ENCODE peak calls at places on chromosome 19, in nine cellular contexts. Z is fibroblast of the aortic adventitia; C is CD8-positive, alpha-beta T cell; V is AG10803; F is brain microvascular endothelial cell; W is AG09309; H is esophagus squamous epithelium; I is AG04450; Q is GM23338. K is an unnamed sample.

GRCh38 chr19:12891553-12892021 is 627 bp downstream of the GCDH start:
- DNase-seq in Z (no peak), C (no peak), V (no peak), F (no peak), W (no peak), H (no peak), I (no peak), Q (peak), K (no peak)

GRCh38 chr19:35055715-35056179 is 14.2 kb downstream of the HPN start:
- DNase-seq in Z (no peak), C (no peak), V (no peak), F (no peak), W (no peak), H (no peak), I (no peak), Q (peak), K (no peak)

GRCh38 chr19:37867831-37868230 is 38.6 kb downstream of the WDR87 start:
- DNase-seq in Z (peak), C (no peak), V (peak), F (peak), W (peak), H (no peak), I (peak), Q (no peak), K (no peak)

GRCh38 chr19:30784850-30785459 is 412.8 kb downstream of the ZNF536 start:
- DNase-seq in Z (peak), C (peak), V (peak), F (peak), W (no peak), H (no peak), I (no peak), Q (peak), K (no peak)

GRCh38 chr19:41863209-41863931 is 3.3 kb downstream of the RPS19 start:
- DNase-seq in Z (no peak), C (no peak), V (no peak), F (no peak), W (no peak), H (no peak), I (no peak), Q (no peak), K (no peak)

GRCh38 chr19:1239796-1240737 is 1.5 kb upstream of the ATP5F1D start:
- DNase-seq in Z (peak), C (peak), V (peak), F (peak), W (no peak), H (no peak), I (peak), Q (peak), K (peak)

GRCh38 chr19:31818740-31819228 is 469.5 kb upstream of the TSHZ3 start:
- DNase-seq in Z (no peak), C (no peak), V (no peak), F (no peak), W (no peak), H (no peak), I (no peak), Q (peak), K (no peak)

GRCh38 chr19:32324631-32325215 is 20.7 kb upstream of the ZNF507 start:
- DNase-seq in Z (peak), C (no peak), V (no peak), F (no peak), W (no peak), H (no peak), I (no peak), Q (no peak), K (no peak)

GRCh38 chr19:14118165-14119051 is 846 bp upstream of the PRKACA start:
- DNase-seq in Z (peak), C (peak), V (peak), F (peak), W (peak), H (peak), I (no peak), Q (peak), K (no peak)

GRCh38 chr19:18029617-18030338 is 21.8 kb downstream of the ARRDC2 start:
- DNase-seq in Z (no peak), C (no peak), V (peak), F (no peak), W (no peak), H (no peak), I (no peak), Q (no peak), K (no peak)

GRCh38 chr19:40403262-40403984 is 9.8 kb downstream of the PRX start:
- DNase-seq in Z (peak), C (peak), V (peak), F (peak), W (peak), H (peak), I (peak), Q (peak), K (peak)

GRCh38 chr19:2699413-2700142 is 2.9 kb downstream of the GNG7 start:
- DNase-seq in Z (no peak), C (no peak), V (no peak), F (no peak), W (no peak), H (no peak), I (no peak), Q (no peak), K (no peak)

GRCh38 chr19:14472202-14472961 is 2.8 kb downstream of the PTGER1 start:
- DNase-seq in Z (peak), C (peak), V (peak), F (no peak), W (no peak), H (no peak), I (no peak), Q (peak), K (no peak)

GRCh38 chr19:22832031-22832762 is at the start of gene ZNF723:
- DNase-seq in Z (no peak), C (no peak), V (no peak), F (no peak), W (no peak), H (no peak), I (no peak), Q (peak), K (no peak)

GRCh38 chr19:7199613-7200533 is 94.3 kb downstream of the INSR start:
- DNase-seq in Z (no peak), C (no peak), V (no peak), F (no peak), W (no peak), H (no peak), I (no peak), Q (no peak), K (no peak)

GRCh38 chr19:5625641-5626040 is 2.8 kb downstream of the SAFB start:
- DNase-seq in Z (no peak), C (no peak), V (no peak), F (no peak), W (no peak), H (no peak), I (no peak), Q (no peak), K (no peak)
- H3K4me3 ChIP-seq in Z (peak), C (no peak), V (peak), F (no peak), W (no peak), H (peak), I (peak), Q (peak), K (no peak)

GRCh38 chr19:4301590-4302237 is 475 bp downstream of the TMIGD2 start:
- DNase-seq in Z (no peak), C (no peak), V (no peak), F (no peak), W (no peak), H (no peak), I (no peak), Q (no peak), K (no peak)

GRCh38 chr19:4300589-4300988 is 1.6 kb downstream of the TMIGD2 start:
- DNase-seq in Z (no peak), C (no peak), V (no peak), F (no peak), W (no peak), H (no peak), I (no peak), Q (no peak), K (no peak)

GRCh38 chr19:4303778-4304508 is 455 bp upstream of the FSD1 start:
- DNase-seq in Z (no peak), C (peak), V (no peak), F (no peak), W (no peak), H (no peak), I (no peak), Q (no peak), K (no peak)

GRCh38 chr19:4304509-4305252 is at the start of gene FSD1:
- DNase-seq in Z (peak), C (peak), V (peak), F (peak), W (no peak), H (no peak), I (no peak), Q (peak), K (no peak)

GRCh38 chr19:4302238-4302630 is at the start of gene TMIGD2:
- DNase-seq in Z (no peak), C (peak), V (no peak), F (no peak), W (no peak), H (no peak), I (no peak), Q (no peak), K (no peak)
- H3K4me3 ChIP-seq in Z (no peak), C (peak), V (no peak), F (no peak), W (no peak), H (no peak), I (no peak), Q (no peak), K (no peak)

DNA sequence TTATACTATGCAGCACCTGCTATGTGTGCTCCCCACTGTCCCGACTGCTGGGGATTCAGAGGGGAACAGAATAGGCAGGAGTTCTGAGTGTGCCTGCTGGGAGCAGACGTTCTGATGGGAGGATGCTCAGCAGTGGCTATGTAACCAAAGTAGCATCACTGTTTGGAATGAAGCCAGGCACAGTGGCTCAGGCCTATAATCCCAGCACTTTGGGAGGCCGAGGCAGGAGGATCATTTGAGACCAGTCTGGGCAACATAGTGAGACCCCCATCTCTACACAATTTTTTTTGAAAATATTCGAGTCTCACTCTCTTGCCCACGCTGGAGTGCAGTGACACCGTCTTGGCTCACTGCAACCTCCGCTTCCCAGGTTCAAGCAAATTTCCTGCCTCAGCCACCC is 6.0 kb downstream of the ATG4D start:
- DNase-seq in Z (no peak), C (no peak), V (no peak), F (no peak), W (no peak), H (no peak), I (no peak), Q (no peak), K (no peak)
- H3K4me3 ChIP-seq in Z (no peak), C (no peak), V (no peak), F (no peak), W (no peak), H (no peak), I (no peak), Q (no peak), K (no peak)

GRCh38 chr19:45104658-45105384 is 11.8 kb downstream of the PPP1R37 start:
- DNase-seq in Z (no peak), C (no peak), V (no peak), F (no peak), W (no peak), H (no peak), I (no peak), Q (no peak), K (no peak)
- H3K4me3 ChIP-seq in Z (no peak), C (no peak), V (no peak), F (no peak), W (no peak), H (no peak), I (no peak), Q (no peak), K (no peak)

GRCh38 chr19:47780215-47780551 is 1.7 kb downstream of the SELENOW start:
- DNase-seq in Z (no peak), C (no peak), V (no peak), F (no peak), W (no peak), H (no peak), I (no peak), Q (no peak), K (no peak)
- H3K4me3 ChIP-seq in Z (peak), C (no peak), V (peak), F (peak), W (peak), H (peak), I (peak), Q (peak), K (peak)

GRCh38 chr19:58003153-58003828 is 671 bp upstream of the ZNF606 start:
- DNase-seq in Z (peak), C (no peak), V (no peak), F (no peak), W (no peak), H (no peak), I (no peak), Q (peak), K (no peak)
- H3K4me3 ChIP-seq in Z (peak), C (peak), V (peak), F (peak), W (peak), H (peak), I (peak), Q (peak), K (peak)

GRCh38 chr19:19630426-19630825 is 2.4 kb upstream of the LPAR2 start:
- DNase-seq in Z (no peak), C (no peak), V (no peak), F (no peak), W (no peak), H (no peak), I (no peak), Q (no peak), K (no peak)

GRCh38 chr19:19630062-19630414 is 2.0 kb upstream of the LPAR2 start:
- DNase-seq in Z (no peak), C (no peak), V (no peak), F (no peak), W (no peak), H (no peak), I (no peak), Q (no peak), K (no peak)

GRCh38 chr19:19634516-19635312 is 6.7 kb upstream of the LPAR2 start:
- DNase-seq in Z (no peak), C (no peak), V (no peak), F (no peak), W (no peak), H (no peak), I (no peak), Q (no peak), K (no peak)

GRCh38 chr19:19633711-19634515 is 5.9 kb upstream of the LPAR2 start:
- DNase-seq in Z (no peak), C (no peak), V (no peak), F (no peak), W (no peak), H (no peak), I (no peak), Q (no peak), K (no peak)

DNA sequence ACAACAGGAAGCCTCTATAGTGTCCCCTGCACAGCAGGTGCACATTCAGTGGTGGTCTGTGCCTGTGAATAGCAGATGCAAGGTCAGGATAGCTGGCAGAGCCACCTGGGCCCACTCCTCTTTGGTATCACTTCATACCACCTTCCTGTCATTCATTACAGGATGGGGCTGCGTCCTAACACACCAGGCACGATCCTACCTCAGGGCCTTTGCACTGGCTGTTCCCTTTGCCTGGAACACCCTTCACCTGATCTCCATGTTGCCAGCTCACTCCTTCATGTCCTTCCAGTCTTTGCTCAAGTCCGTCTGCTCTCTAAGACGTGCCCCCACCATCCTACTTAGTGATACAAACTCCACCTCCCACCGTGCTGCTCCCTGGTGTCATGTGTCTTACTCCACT is 4.6 kb upstream of the LPAR2 start:
- DNase-seq in Z (no peak), C (no peak), V (no peak), F (no peak), W (no peak), H (no peak), I (no peak), Q (no peak), K (no peak)
- H3K4me3 ChIP-seq in Z (no peak), C (no peak), V (no peak), F (no peak), W (no peak), H (no peak), I (no peak), Q (no peak), K (no peak)

DNA sequence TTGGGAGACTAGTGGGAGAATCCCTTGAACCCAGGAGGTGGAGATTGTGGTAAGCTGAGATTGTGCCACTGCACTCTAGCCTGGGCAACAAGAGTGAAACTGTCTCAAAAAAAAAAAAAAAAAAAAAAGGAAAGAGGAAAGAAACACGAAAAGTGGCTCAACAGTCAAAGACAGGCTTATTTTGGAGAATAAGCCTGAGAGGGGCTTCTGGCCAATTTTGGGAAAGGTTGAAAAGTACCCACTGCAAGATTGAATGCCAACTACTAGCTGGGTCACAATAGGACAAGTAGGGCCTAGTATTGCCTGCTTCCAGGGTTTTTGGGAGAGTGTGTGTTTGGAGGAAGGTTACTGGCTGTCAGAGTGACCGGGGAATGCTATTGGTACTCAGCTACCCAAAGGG is 17.2 kb downstream of the FBXO17 start:
- DNase-seq in Z (no peak), C (no peak), V (no peak), F (no peak), W (no peak), H (no peak), I (no peak), Q (no peak), K (no peak)
- H3K4me3 ChIP-seq in Z (no peak), C (no peak), V (no peak), F (no peak), W (no peak), H (no peak), I (no peak), Q (no peak), K (no peak)

GRCh38 chr19:4115050-4115817 is 8.7 kb downstream of the MAP2K2 start:
- DNase-seq in Z (no peak), C (peak), V (no peak), F (no peak), W (no peak), H (no peak), I (no peak), Q (no peak), K (no peak)

GRCh38 chr19:4115818-4116385 is 8.0 kb downstream of the MAP2K2 start:
- DNase-seq in Z (no peak), C (no peak), V (no peak), F (no peak), W (no peak), H (no peak), I (no peak), Q (no peak), K (no peak)

GRCh38 chr19:4114181-4114580 is 9.7 kb downstream of the MAP2K2 start:
- DNase-seq in Z (no peak), C (no peak), V (no peak), F (no peak), W (no peak), H (no peak), I (no peak), Q (no peak), K (no peak)

GRCh38 chr19:4112367-4112766 is 11.6 kb downstream of the MAP2K2 start:
- DNase-seq in Z (no peak), C (no peak), V (no peak), F (no peak), W (no peak), H (no peak), I (no peak), Q (no peak), K (no peak)

GRCh38 chr19:4113398-4114088 is 10.4 kb downstream of the MAP2K2 start:
- DNase-seq in Z (no peak), C (no peak), V (no peak), F (no peak), W (no peak), H (no peak), I (no peak), Q (no peak), K (no peak)
- H3K4me3 ChIP-seq in Z (no peak), C (no peak), V (no peak), F (no peak), W (no peak), H (no peak), I (no peak), Q (no peak), K (no peak)

K was measured in astrocyte of the cerebellum.